ENCODE peak calls at places on chromosomes 1 and 21, in eight cellular contexts. A is heart left ventricle, B is uterus, G is A549, F is IMR-90, J is esophagus squamous epithelium, H is ovary, Y is body of pancreas. S is an unnamed sample. For H3K4me1, the result is how much of the 10 kb centered on the place peaks cover.

GRCh38 chr1:153312569-153313186 is at the start of gene PGLYRP3:
- DNase-seq in A (no peak), B (no peak), G (no peak), F (no peak), J (no peak), H (no peak), Y (no peak), S (no peak)

GRCh38 chr1:13809461-13810159 is 109.6 kb downstream of the PRDM2 start:
- DNase-seq in A (no peak), B (no peak), G (no peak), F (peak), J (no peak), H (no peak), Y (no peak), S (no peak)

GRCh38 chr1:67811816-67812215 is 21.5 kb downstream of the GNG12 start:
- DNase-seq in A (no peak), B (no peak), G (no peak), F (no peak), J (no peak), H (no peak), Y (no peak), S (no peak)

GRCh38 chr1:203871114-203871875 is 9.9 kb downstream of the SNRPE start:
- DNase-seq in A (peak), B (peak), G (peak), F (peak), J (no peak), H (no peak), Y (peak), S (no peak)

GRCh38 chr1:206703647-206704046 is 18.9 kb downstream of the MAPKAPK2 start:
- DNase-seq in A (no peak), B (no peak), G (no peak), F (peak), J (no peak), H (no peak), Y (no peak), S (peak)

GRCh38 chr1:156122519-156123355 is 8.2 kb downstream of the LMNA start:
- DNase-seq in A (peak), B (peak), G (no peak), F (peak), J (no peak), H (peak), Y (peak), S (no peak)

GRCh38 chr1:21565285-21565684 is 56.1 kb downstream of the ALPL start:
- DNase-seq in A (no peak), B (no peak), G (no peak), F (no peak), J (no peak), H (no peak), Y (no peak), S (no peak)

GRCh38 chr1:9691726-9692125 is 40.2 kb downstream of the PIK3CD start:
- DNase-seq in A (no peak), B (no peak), G (no peak), F (peak), J (no peak), H (no peak), Y (no peak), S (no peak)

GRCh38 chr1:86621286-86621685 is 74.4 kb downstream of the CLCA4 start:
- DNase-seq in A (no peak), B (no peak), G (no peak), F (no peak), J (no peak), H (no peak), Y (no peak), S (no peak)

DNA sequence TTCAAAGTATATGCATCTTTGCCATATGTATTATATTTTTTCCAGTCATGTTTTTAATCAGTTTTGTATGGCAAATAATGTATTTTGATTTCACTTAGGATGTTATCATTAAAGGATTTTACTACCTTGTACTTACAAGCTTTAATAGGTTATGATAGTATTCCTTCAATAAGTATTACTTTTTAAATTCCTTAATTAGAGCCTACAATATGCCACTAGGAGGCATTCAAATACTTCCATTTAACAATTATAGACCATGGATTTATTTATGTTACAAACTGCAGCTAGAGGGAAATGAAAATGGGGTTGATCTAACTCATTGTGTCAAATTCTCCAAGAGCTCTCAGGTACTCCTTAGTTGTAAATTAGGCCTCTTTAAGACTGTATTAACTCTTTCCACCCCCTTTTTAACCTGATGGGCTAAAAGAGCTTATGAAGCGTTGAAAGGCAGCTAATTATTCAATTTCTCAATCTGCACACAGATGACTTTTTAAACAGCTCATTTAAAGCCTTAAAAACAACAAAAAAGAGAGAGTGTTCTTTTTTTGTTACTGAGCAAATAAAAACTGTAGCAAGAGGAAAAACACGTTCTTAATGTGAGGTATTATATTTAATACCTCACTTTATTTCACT is 156.2 kb downstream of the DENND1B start:
- DNase-seq in A (no peak), B (no peak), G (no peak), F (peak), J (no peak), H (no peak), Y (no peak), S (no peak)
- H3K4me1 ChIP-seq in A (under half), B (under half), G (under half), F (under half), J (under half), H (under half), Y (under half), S (under half)

DNA sequence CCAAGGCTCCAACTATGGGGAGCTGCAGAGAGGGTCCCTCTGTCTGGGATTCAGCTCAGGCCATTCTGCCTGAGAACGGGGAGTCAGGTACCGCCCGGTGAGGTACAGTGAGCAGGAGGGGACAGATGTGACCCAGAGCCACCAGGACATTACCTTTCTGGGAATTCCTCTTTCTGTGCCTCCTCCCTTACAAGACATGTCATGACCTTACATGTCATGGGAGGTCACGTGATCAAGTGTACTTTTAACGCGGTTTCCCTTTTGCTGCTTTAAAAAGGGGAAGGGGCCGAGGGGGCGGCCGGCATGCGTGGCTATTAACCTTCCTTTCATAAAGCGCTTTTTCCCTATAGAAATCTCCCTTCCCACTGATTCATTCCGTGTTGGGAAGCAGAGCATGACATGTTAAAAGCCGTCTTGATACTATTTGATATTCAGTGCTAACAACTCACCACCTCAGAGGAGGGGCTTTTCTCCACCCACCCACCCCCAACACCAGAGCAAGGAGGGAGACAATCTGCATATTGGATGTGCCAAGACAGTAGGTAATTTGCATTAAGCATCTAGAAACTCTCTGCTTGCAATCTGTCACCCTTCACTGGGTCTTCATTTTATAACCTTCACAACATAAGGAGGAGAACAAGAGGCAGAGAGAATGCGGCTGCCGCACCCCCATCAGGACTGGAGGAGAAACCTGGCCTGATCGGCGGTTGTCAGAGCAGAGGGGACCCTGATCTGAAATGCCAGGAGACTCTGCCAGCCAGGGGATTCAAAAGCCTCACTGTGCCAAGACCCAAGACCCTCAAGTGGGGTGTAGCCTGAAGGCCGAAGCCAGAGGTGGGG is 113.6 kb upstream of the VAMP3 start:
- DNase-seq in A (no peak), B (no peak), G (no peak), F (no peak), J (no peak), H (no peak), Y (no peak), S (no peak)
- TF ChIP-seq POLR2A in A (no peak), B (no peak), G (no peak), F (no peak), J (no peak), H (no peak), Y (no peak), S (no peak)

GRCh38 chr1:200042437-200043329 is 15.2 kb downstream of the NR5A2 start:
- DNase-seq in A (no peak), B (no peak), G (no peak), F (no peak), J (no peak), H (no peak), Y (peak), S (no peak)
- H3K27ac ChIP-seq in A (no peak), B (peak), G (peak), F (no peak), J (peak), H (no peak), Y (peak), S (no peak)

DNA sequence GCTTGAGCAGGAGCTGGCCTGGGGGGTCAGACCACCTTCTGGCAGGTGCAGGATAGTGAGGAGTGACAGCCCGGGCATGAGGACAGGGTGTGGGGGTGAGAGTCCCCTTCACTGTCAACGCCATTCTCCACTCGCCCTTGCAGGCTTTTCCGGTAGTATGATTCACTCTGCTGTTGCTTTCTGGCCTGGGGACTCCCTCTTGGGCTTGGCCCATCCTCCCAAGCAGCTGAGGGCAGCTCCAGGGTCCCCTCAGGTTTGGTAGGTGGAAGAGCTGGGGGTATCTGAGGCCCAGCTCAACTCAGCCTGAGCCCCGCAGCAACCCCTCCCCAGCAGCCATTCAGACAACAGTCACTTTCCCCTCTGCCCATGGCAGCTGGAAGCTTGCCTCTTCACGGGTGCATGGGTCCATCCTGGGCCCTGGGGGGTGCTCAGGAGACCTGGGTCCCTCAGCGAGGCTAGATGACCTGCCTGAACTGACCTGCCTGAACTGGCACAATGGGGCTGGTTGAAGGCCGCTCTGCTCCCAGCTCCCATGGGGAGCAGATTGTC is 1.3 kb downstream of the CLDN19 start:
- DNase-seq in A (no peak), B (no peak), G (no peak), F (no peak), J (no peak), H (no peak), Y (no peak), S (no peak)
- H3K4me1 ChIP-seq in A (under half), B (under half), G (under half), F (under half), J (under half), H (under half), Y (under half), S (under half)

GRCh38 chr1:43976890-43977289 is 2.1 kb upstream of the B4GALT2 start:
- DNase-seq in A (no peak), B (no peak), G (no peak), F (no peak), J (no peak), H (no peak), Y (no peak), S (no peak)

GRCh38 chr1:43973981-43974442 is 748 bp upstream of the ATP6V0B start:
- DNase-seq in A (no peak), B (no peak), G (peak), F (no peak), J (no peak), H (no peak), Y (no peak), S (no peak)

GRCh38 chr1:43975249-43975961 is 645 bp downstream of the ATP6V0B start:
- DNase-seq in A (peak), B (peak), G (no peak), F (no peak), J (no peak), H (peak), Y (peak), S (peak)

GRCh38 chr1:43976045-43976444 is 1.3 kb downstream of the ATP6V0B start:
- DNase-seq in A (no peak), B (no peak), G (no peak), F (no peak), J (no peak), H (no peak), Y (no peak), S (no peak)

DNA sequence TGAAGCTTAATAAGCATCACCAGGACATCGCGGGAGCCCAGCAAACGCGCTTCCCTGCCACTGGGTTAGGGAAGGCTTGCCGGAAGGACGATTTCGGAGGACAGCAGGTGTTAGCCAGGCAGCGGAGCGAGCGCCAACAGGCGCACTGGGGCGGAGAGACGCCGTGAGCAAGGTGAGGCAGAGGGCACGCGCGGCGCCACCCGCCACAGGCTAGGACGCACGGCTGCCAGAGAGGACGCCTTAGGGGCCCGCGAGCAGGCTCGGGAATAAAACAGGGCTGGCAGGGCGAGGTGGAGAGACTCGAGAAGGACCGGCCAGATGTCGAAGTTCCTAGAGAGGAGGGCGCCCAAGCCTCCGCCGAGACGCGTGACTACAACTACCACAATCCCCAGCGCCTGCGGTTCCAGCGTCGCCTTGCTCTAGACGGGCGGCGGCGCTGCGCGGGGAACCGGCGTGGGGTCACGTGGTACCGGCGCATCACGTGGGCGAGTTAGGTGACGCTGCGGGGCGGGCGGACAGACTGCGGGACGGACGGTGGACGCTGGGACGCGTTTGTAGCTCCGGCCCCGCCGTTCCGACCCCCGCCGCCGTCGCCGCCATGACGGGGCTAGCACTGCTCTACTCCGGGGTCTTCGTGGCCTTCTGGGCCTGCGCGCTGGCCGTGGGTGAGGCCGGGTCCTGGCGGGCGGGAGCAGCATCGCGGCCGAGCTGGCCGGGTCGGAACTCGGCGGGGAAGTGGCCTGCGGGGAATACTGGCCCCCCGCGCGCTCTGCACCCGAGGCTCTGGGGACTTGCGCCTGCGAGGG is at the start of gene ATP6V0B:
- DNase-seq in A (peak), B (peak), G (peak), F (peak), J (peak), H (peak), Y (peak), S (peak)
- TF ChIP-seq POLR2A in A (peak), B (peak), G (peak), F (peak), J (peak), H (peak), Y (peak), S (peak)

GRCh38 chr1:240597153-240597745 is 14.7 kb downstream of the GREM2 start:
- DNase-seq in A (no peak), B (no peak), G (no peak), F (no peak), J (no peak), H (no peak), Y (no peak), S (no peak)
- H3K27ac ChIP-seq in A (no peak), B (peak), G (peak), F (no peak), J (peak), H (peak), Y (no peak), S (peak)

GRCh38 chr1:63918395-63918945 is 144.7 kb downstream of the ROR1 start:
- DNase-seq in A (no peak), B (no peak), G (no peak), F (no peak), J (no peak), H (no peak), Y (no peak), S (no peak)
- H3K4me1 ChIP-seq in A (under half), B (under half), G (half or more), F (under half), J (under half), H (under half), Y (half or more), S (under half)

DNA sequence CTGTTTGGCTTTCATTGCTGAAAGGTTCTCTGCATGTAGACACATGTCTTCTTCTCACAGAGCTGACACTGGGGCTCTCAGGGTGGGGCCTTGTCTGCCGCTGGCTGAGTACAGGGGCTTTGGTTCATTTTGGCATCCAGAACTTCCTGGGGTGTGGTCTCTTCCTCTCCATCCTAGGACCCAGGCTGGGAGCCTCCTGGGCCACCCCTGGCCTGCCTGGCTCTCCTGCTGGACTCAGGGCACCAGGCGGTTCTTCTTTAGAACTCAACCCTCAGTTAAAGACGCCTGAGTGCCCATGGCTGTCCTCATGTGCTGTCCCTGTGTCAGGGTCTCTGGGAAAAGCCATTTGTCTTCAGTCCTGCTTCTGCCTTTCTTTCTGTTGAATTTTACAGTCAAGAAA is 5.5 kb upstream of the KRTAP10-5 start:
- DNase-seq in A (no peak), B (no peak), G (no peak), F (no peak), J (no peak), H (no peak), Y (no peak), S (peak)
- TF ChIP-seq POLR2A in A (no peak), B (no peak), G (no peak), F (no peak), J (no peak), H (no peak), Y (no peak), S (no peak)

GRCh38 chr1:109969430-109969829 is 15.1 kb upstream of the AHCYL1 start:
- DNase-seq in A (no peak), B (no peak), G (no peak), F (peak), J (no peak), H (no peak), Y (no peak), S (no peak)
- H3K27ac ChIP-seq in A (no peak), B (no peak), G (peak), F (peak), J (no peak), H (no peak), Y (no peak), S (no peak)

GRCh38 chr1:222818171-222818570 is 3.3 kb downstream of the DISP1 start:
- DNase-seq in A (no peak), B (no peak), G (no peak), F (no peak), J (no peak), H (no peak), Y (no peak), S (no peak)
- H3K4me1 ChIP-seq in A (under half), B (under half), G (under half), F (under half), J (under half), H (under half), Y (under half), S (under half)

S was measured in Peyer's patch.